ENCODE peak calls at places on chromosomes 5 and 9, in six cellular contexts. M is activated T-helper 1 cell treated with Interleukin-2 at 50 U/mL for 16 hours, S is C1 segment of cervical spinal cord, F is colonic mucosa, Q is HuH-7, X is ELF-1. T is an unnamed sample.

GRCh38 chr5:140338336-140338735 is 8.1 kb downstream of the HBEGF start:
- DNase-seq in X (no peak), F (no peak), M (no peak), Q (no peak), S (no peak), T (no peak)

GRCh38 chr9:21677834-21678233 is 124.6 kb upstream of the MTAP start:
- DNase-seq in F (no peak), M (no peak), Q (no peak), X (no peak), S (no peak), T (no peak)

GRCh38 chr5:17879276-17879675 is 245.0 kb downstream of the TAF11L14 start:
- DNase-seq in S (no peak), M (no peak), F (no peak), X (no peak), Q (no peak), T (no peak)

GRCh38 chr9:84711936-84712335 is 42.4 kb downstream of the NTRK2 start:
- DNase-seq in F (no peak), Q (no peak), M (no peak), X (no peak), S (peak), T (no peak)

GRCh38 chr5:115262405-115263247 is at the start of gene PGGT1B:
- DNase-seq in F (peak), M (peak), X (peak), S (peak), Q (peak), T (peak)

GRCh38 chr9:127122176-127123151 is at the start of gene ANGPTL2:
- DNase-seq in F (peak), M (no peak), X (peak), Q (no peak), S (peak), T (peak)

GRCh38 chr5:124981901-124982300 is 235.5 kb upstream of the ZNF608 start:
- DNase-seq in Q (peak), M (no peak), X (no peak), S (no peak), F (no peak), T (no peak)

GRCh38 chr5:7066471-7067235 is 329.3 kb upstream of the ADCY2 start:
- DNase-seq in S (no peak), F (no peak), Q (no peak), M (no peak), X (peak), T (no peak)

GRCh38 chr9:2489838-2490314 is 131.7 kb upstream of the VLDLR start:
- DNase-seq in M (no peak), Q (no peak), S (no peak), X (no peak), F (no peak), T (no peak)

GRCh38 chr5:68333649-68334549 is 118.3 kb downstream of the PIK3R1 start:
- DNase-seq in X (no peak), M (no peak), F (no peak), S (no peak), Q (no peak), T (no peak)

GRCh38 chr9:101381118-101381517 is 3.7 kb downstream of the BAAT start:
- DNase-seq in X (no peak), Q (no peak), F (no peak), S (no peak), M (no peak), T (no peak)

T was measured in germinal center.